ENCODE peak calls at places on chromosomes 13 and 19, in four cellular contexts. I, W, O and P are unnamed samples.

GRCh38 chr13:42071667-42072419 is 23.4 kb downstream of the DGKH start:
- DNase-seq in I (no peak), W (no peak), O (no peak), P (no peak)

GRCh38 chr19:8363803-8364771 is at the start of gene ANGPTL4:
- DNase-seq in I (peak), W (peak), O (peak), P (no peak)

GRCh38 chr19:6868341-6868740 is 19.0 kb upstream of the ADGRE1 start:
- DNase-seq in I (no peak), W (no peak), O (no peak), P (no peak)

GRCh38 chr19:11693505-11694499 is 44.9 kb downstream of the ZNF823 start:
- DNase-seq in I (peak), W (no peak), O (peak), P (no peak)

GRCh38 chr13:73171926-73172325 is 113.1 kb downstream of the KLF5 start:
- DNase-seq in I (no peak), W (no peak), O (peak), P (no peak)

GRCh38 chr13:50406831-50407230 is 391.6 kb downstream of the KCNRG start:
- DNase-seq in I (peak), W (no peak), O (no peak), P (peak)

GRCh38 chr13:75715598-75716523 is 79.7 kb downstream of the LMO7 start:
- DNase-seq in I (no peak), W (no peak), O (no peak), P (no peak)

GRCh38 chr13:44337581-44337980 is 36.0 kb upstream of the SERP2 start:
- DNase-seq in I (no peak), W (no peak), O (no peak), P (no peak)

GRCh38 chr13:44169018-44169909 is 204.4 kb upstream of the SERP2 start:
- DNase-seq in I (no peak), W (no peak), O (no peak), P (no peak)

GRCh38 chr19:40270362-40271089 is 14.6 kb downstream of the AKT2 start:
- DNase-seq in I (peak), W (no peak), O (no peak), P (no peak)

GRCh38 chr13:24214528-24214927 is 54.0 kb downstream of the SPATA13 start:
- DNase-seq in I (no peak), W (no peak), O (no peak), P (peak)

GRCh38 chr19:10419200-10419645 is 1.1 kb upstream of the PDE4A start:
- DNase-seq in I (peak), W (no peak), O (peak), P (peak)

GRCh38 chr19:38852231-38853044 is 2.7 kb upstream of the HNRNPL start:
- DNase-seq in I (peak), W (no peak), O (peak), P (peak)

GRCh38 chr13:112726018-112726767 is 36.4 kb downstream of the ATP11A start:
- DNase-seq in I (no peak), W (no peak), O (no peak), P (no peak)

GRCh38 chr13:25111557-25111956 is 15.6 kb downstream of the PABPC3 start:
- DNase-seq in I (no peak), W (no peak), O (no peak), P (no peak)

GRCh38 chr19:12668346-12668745 is 1.7 kb downstream of the WDR83 start:
- DNase-seq in I (no peak), W (no peak), O (no peak), P (no peak)

GRCh38 chr13:101452519-101453485 is at the start of gene ITGBL1:
- DNase-seq in I (no peak), W (no peak), O (no peak), P (no peak)

GRCh38 chr13:66424417-66424816 is 805.7 kb downstream of the PCDH9 start:
- DNase-seq in I (no peak), W (no peak), O (no peak), P (no peak)
- H2AFZ ChIP-seq in I (no peak), W (no peak), O (no peak), P (peak)

GRCh38 chr19:48739400-48739825 is 997 bp downstream of the RASIP1 start:
- DNase-seq in I (peak), W (no peak), O (no peak), P (no peak)
- H2AFZ ChIP-seq in I (peak), W (peak), O (peak), P (no peak)

GRCh38 chr19:45215391-45216191 is 29.6 kb downstream of the EXOC3L2 start:
- DNase-seq in I (peak), W (no peak), O (peak), P (no peak)
- H2AFZ ChIP-seq in I (peak), W (peak), O (no peak), P (no peak)

GRCh38 chr13:34897220-34897619 is 44.9 kb upstream of the NBEA start:
- DNase-seq in I (no peak), W (no peak), O (no peak), P (no peak)

GRCh38 chr13:34894756-34895155 is 47.3 kb upstream of the NBEA start:
- DNase-seq in I (no peak), W (no peak), O (no peak), P (no peak)

GRCh38 chr13:34901577-34901976 is 40.5 kb upstream of the NBEA start:
- DNase-seq in I (no peak), W (no peak), O (no peak), P (no peak)

GRCh38 chr13:34900288-34900739 is 41.8 kb upstream of the NBEA start:
- DNase-seq in I (peak), W (no peak), O (no peak), P (no peak)

GRCh38 chr13:34899888-34900287 is 42.2 kb upstream of the NBEA start:
- DNase-seq in I (no peak), W (no peak), O (no peak), P (no peak)
- H2AFZ ChIP-seq in I (no peak), W (no peak), O (no peak), P (no peak)

DNA sequence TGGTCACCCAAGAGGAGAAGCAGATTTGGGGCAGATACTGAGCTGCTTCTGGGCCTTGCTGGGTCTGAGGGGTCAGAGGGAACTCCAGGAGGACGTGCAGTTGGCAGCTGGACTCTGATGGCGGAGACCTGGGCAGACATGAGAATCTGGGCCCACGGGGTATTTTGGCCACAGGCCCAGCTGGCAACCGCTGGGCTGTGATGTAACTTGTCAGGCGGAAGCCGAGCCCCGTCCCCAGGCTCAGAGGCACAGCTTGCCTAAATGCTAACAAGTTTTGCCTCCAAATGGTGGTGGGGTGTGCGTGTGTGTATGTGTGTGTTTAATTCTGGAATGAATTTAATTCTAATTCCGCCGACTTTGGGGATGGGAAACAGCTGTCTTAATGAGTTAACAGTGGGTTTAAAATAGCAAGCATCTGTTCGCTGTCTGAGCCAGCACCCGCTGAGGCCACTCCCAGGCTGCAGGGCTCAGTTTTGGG is 11.6 kb downstream of the ZNRF4 start:
- DNase-seq in I (no peak), W (no peak), O (peak), P (no peak)
- H2AFZ ChIP-seq in I (no peak), W (no peak), O (no peak), P (no peak)

DNA sequence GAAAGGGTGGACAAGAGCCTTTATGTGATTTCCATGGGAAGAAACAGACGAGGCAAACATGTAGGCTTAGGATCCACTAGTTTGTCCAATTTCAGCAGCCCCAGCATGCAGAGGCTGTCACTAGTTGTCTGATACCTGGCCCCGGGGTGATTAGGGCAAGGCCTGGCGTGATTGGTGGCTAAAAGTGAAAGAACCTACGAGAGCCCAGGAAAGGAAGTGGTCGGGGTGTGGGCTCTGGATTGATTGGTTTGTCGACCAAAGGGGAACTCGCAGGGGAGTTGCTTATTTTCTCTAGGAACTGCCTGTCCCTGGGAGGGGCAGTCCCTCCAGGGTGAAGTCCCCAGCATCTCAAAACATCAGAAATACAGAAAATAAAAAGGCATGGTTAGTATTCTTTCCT is 64.2 kb upstream of the UQCRFS1 start:
- DNase-seq in I (peak), W (no peak), O (no peak), P (peak)
- H2AFZ ChIP-seq in I (peak), W (peak), O (no peak), P (no peak)

GRCh38 chr19:13838943-13839192 is 38.1 kb upstream of the NANOS3 start:
- DNase-seq in I (no peak), W (no peak), O (peak), P (no peak)
- H2AFZ ChIP-seq in I (no peak), W (no peak), O (no peak), P (peak)

DNA sequence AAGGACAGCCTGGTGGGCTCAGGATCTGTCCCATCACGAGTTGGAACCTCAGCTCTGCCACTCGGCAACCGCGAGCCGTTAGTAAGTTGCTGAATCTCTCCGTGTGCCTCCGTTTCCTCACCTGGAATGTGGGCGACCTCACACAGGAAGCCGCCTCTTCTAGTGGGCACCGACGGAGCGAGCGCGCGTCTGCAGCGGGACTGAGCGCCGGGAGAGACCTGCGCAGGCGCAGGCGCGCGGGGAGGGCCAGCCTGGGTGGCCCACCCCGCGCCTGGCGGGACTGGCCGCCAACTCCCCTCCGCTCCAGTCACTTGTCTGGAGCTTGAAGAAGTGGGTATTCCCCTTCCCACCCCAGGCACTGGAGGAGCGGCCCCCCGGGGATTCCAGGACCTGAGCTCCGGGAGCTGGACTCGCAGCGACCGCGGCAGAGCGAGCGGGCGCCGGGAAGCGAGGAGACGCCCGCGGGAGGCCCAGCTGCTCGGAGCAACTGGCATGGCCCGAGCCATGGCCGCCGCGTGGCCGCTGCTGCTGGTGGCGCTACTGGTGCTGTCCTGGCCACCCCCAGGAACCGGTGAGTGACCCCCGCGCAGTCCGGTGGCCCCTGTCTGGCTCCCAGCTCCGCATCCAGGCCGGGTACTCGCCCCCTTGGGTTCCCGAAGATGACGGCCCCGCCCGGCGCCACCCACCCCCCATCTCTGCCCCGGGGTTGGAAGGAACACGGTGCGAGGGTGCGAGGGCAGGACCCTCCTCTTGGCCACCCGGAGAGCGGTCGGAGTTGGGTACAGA is at the start of gene PVR:
- DNase-seq in I (peak), W (peak), O (peak), P (no peak)
- H2AFZ ChIP-seq in I (peak), W (peak), O (peak), P (no peak)

DNA sequence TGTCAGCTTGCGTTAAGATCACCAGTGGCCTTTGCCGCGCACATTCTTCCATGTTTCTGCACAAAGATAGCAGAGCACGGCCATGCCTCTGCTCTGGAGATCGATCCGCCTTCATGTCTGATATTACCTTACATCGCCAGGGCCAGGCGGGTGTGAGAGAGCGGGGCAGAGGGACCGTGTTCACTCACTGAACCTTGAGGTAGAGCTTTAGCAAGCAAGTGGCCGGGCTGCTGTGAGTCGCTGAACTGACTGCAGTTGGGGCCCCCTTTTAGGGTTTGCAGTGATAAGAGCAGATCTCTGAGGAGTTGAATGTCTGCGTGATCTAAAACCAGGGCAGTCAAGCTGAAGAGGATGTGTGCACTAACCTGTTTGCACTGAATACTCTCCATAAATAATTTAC is 275.4 kb upstream of the OBI1 start:
- DNase-seq in I (no peak), W (no peak), O (no peak), P (no peak)
- H2AFZ ChIP-seq in I (peak), W (no peak), O (no peak), P (no peak)

GRCh38 chr19:18610245-18610555 is 2.5 kb upstream of the TMEM59L start:
- DNase-seq in I (peak), W (no peak), O (no peak), P (no peak)
- H2AFZ ChIP-seq in I (no peak), W (no peak), O (no peak), P (no peak)